ENCODE peak calls at places on chromosomes 13 and 19, in ten cellular contexts. Y, D, U, S, V, N, P, E, A and H are unnamed samples.

GRCh38 chr13:61410669-61411297 is 4.9 kb downstream of the PCDH20 start:
- DNase-seq in Y (no peak), A (no peak), N (no peak), E (no peak), U (no peak), S (no peak), V (no peak), D (no peak), P (peak), H (peak)

GRCh38 chr19:5829567-5830315 is 9.8 kb downstream of the FUT6 start:
- DNase-seq in S (no peak), E (no peak), D (no peak), V (no peak), A (no peak), U (no peak), P (no peak), Y (no peak), N (no peak), H (no peak)

GRCh38 chr13:53112522-53112921 is 83.9 kb downstream of the OLFM4 start:
- DNase-seq in A (no peak), P (no peak), N (no peak), Y (no peak), U (peak), D (no peak), V (no peak), S (no peak), E (no peak), H (peak)

GRCh38 chr13:46593403-46593802 is 40.4 kb downstream of the LRCH1 start:
- DNase-seq in Y (no peak), V (no peak), N (no peak), A (no peak), U (no peak), E (no peak), S (peak), P (no peak), D (no peak), H (peak)

GRCh38 chr13:21744149-21744548 is 73.3 kb downstream of the FGF9 start:
- DNase-seq in A (no peak), V (no peak), N (no peak), D (no peak), E (no peak), Y (no peak), U (no peak), S (no peak), P (no peak), H (no peak)

GRCh38 chr13:76677047-76677446 is 209.2 kb downstream of the KCTD12 start:
- DNase-seq in S (no peak), V (no peak), N (no peak), Y (no peak), A (no peak), D (peak), E (no peak), P (peak), U (no peak), H (no peak)

GRCh38 chr19:48481846-48482639 is 12.9 kb downstream of the CYTH2 start:
- DNase-seq in P (no peak), E (no peak), U (no peak), V (no peak), N (no peak), A (no peak), S (no peak), D (no peak), Y (no peak), H (no peak)

GRCh38 chr13:41652735-41653361 is 195.5 kb downstream of the RGCC start:
- DNase-seq in D (peak), A (no peak), V (no peak), P (peak), N (no peak), U (no peak), Y (no peak), E (peak), S (peak), H (peak)

GRCh38 chr13:75813323-75813722 is 177.2 kb downstream of the LMO7 start:
- DNase-seq in P (no peak), S (no peak), N (no peak), U (no peak), Y (no peak), E (no peak), D (no peak), A (no peak), V (no peak), H (no peak)

GRCh38 chr19:32611161-32611560 is 30.2 kb downstream of the PDCD5 start:
- DNase-seq in A (no peak), D (peak), E (no peak), S (no peak), Y (no peak), N (peak), P (no peak), V (no peak), U (no peak), H (no peak)

GRCh38 chr19:52748336-52748950 is 13.6 kb upstream of the ZNF611 start:
- DNase-seq in A (no peak), S (peak), E (no peak), U (peak), N (no peak), V (no peak), Y (no peak), D (no peak), P (peak), H (peak)

GRCh38 chr13:55244991-55245644 is 1895.6 kb upstream of the PRR20A start:
- DNase-seq in N (no peak), A (no peak), Y (no peak), P (no peak), D (no peak), V (no peak), U (no peak), E (no peak), S (no peak), H (peak)

GRCh38 chr19:54297759-54298305 is 15.1 kb downstream of the LILRA5 start:
- DNase-seq in N (peak), V (no peak), Y (no peak), A (no peak), E (no peak), U (no peak), S (no peak), P (no peak), D (no peak), H (peak)

GRCh38 chr19:7191946-7192691 is 102.1 kb downstream of the INSR start:
- DNase-seq in E (no peak), Y (no peak), D (no peak), P (no peak), S (peak), A (no peak), U (no peak), V (no peak), N (no peak), H (peak)